ENCODE peak calls at places on chromosomes 2 and 18, in seven cellular contexts. W is HCT116, R is K562, E is HepG2, G is HEK293T, X is WTC11, T is H1. O is an unnamed sample.

GRCh38 chr2:29014811-29015414 is 33.8 kb downstream of the TOGARAM2 start:
- DNase-seq in W (no peak), R (peak), E (no peak), G (no peak), X (no peak), T (no peak), O (no peak)

GRCh38 chr2:186972281-186972970 is 123.5 kb upstream of the ZSWIM2 start:
- DNase-seq in W (no peak), R (no peak), E (no peak), G (no peak), X (no peak), T (no peak), O (no peak)

GRCh38 chr2:36568533-36569246 is 29.3 kb downstream of the FEZ2 start:
- DNase-seq in W (no peak), R (no peak), E (no peak), G (no peak), X (no peak), T (no peak), O (no peak)

GRCh38 chr2:105744091-105744908 is 412 bp upstream of the NCK2 start:
- DNase-seq in W (no peak), R (peak), E (peak), G (peak), X (peak), T (peak), O (no peak)

GRCh38 chr2:188701836-188702235 is 272.3 kb upstream of the COL3A1 start:
- DNase-seq in W (no peak), R (no peak), E (no peak), G (no peak), X (no peak), T (no peak), O (no peak)

GRCh38 chr2:69911985-69912563 is 2.8 kb upstream of the MXD1 start:
- DNase-seq in W (peak), R (peak), E (peak), G (peak), X (no peak), T (no peak), O (no peak)

GRCh38 chr2:41488854-41489253 is 559.0 kb upstream of the PKDCC start:
- DNase-seq in W (no peak), R (no peak), E (no peak), G (no peak), X (no peak), T (no peak), O (no peak)

GRCh38 chr18:48222118-48222517 is 187.1 kb downstream of the ZBTB7C start:
- DNase-seq in W (no peak), R (peak), E (peak), G (peak), X (no peak), T (no peak), O (peak)

GRCh38 chr2:44543773-44544725 is 182.3 kb downstream of the CAMKMT start:
- DNase-seq in W (no peak), R (no peak), E (no peak), G (peak), X (no peak), T (no peak), O (no peak)

GRCh38 chr18:63447066-63447465 is 24.8 kb upstream of the VPS4B start:
- DNase-seq in W (no peak), R (no peak), E (no peak), G (no peak), X (no peak), T (no peak), O (no peak)

GRCh38 chr2:24559714-24560113 is 68.7 kb downstream of the NCOA1 start:
- DNase-seq in W (no peak), R (no peak), E (no peak), G (no peak), X (no peak), T (no peak), O (no peak)

GRCh38 chr2:30612371-30612770 is 165.3 kb downstream of the LCLAT1 start:
- DNase-seq in W (no peak), R (no peak), E (peak), G (no peak), X (no peak), T (no peak), O (no peak)

GRCh38 chr2:114534728-114535084 is 92.3 kb downstream of the DPP10 start:
- DNase-seq in W (no peak), R (no peak), E (no peak), G (no peak), X (no peak), T (no peak), O (no peak)

GRCh38 chr2:126877861-126878565 is 20.7 kb upstream of the TEX51 start:
- DNase-seq in W (no peak), R (no peak), E (no peak), G (no peak), X (no peak), T (no peak), O (no peak)

GRCh38 chr2:15547100-15547499 is 14.0 kb downstream of the NBAS start:
- DNase-seq in W (no peak), R (no peak), E (no peak), G (no peak), X (no peak), T (no peak), O (no peak)

GRCh38 chr2:170405326-170405725 is 227.4 kb downstream of the MYO3B start:
- DNase-seq in W (no peak), R (no peak), E (no peak), G (no peak), X (no peak), T (no peak), O (no peak)

GRCh38 chr2:152506843-152507242 is 171.9 kb downstream of the FMNL2 start:
- DNase-seq in W (no peak), R (no peak), E (no peak), G (no peak), X (no peak), T (no peak), O (peak)

GRCh38 chr2:230473378-230473777 is 57.4 kb downstream of the SP100 start:
- DNase-seq in W (no peak), R (no peak), E (no peak), G (no peak), X (no peak), T (no peak), O (no peak)

GRCh38 chr2:42098571-42099430 is 51.0 kb downstream of the PKDCC start:
- DNase-seq in W (no peak), R (no peak), E (no peak), G (no peak), X (no peak), T (no peak), O (no peak)

GRCh38 chr2:137179542-137179941 is 414.2 kb downstream of the THSD7B start:
- DNase-seq in W (no peak), R (no peak), E (no peak), G (no peak), X (no peak), T (no peak), O (no peak)

GRCh38 chr2:45173513-45173912 is 164.3 kb upstream of the SIX2 start:
- DNase-seq in W (peak), R (no peak), E (no peak), G (peak), X (no peak), T (peak), O (no peak)

GRCh38 chr2:74332550-74333174 is 10.6 kb downstream of the SLC4A5 start:
- DNase-seq in W (no peak), R (no peak), E (no peak), G (no peak), X (no peak), T (no peak), O (no peak)

GRCh38 chr2:51387235-51387634 is 355.3 kb upstream of the NRXN1 start:
- DNase-seq in W (no peak), R (no peak), E (no peak), G (no peak), X (no peak), T (no peak), O (no peak)

GRCh38 chr2:45096996-45097395 is 87.7 kb upstream of the SIX2 start:
- DNase-seq in W (no peak), R (no peak), E (no peak), G (no peak), X (no peak), T (no peak), O (no peak)

GRCh38 chr2:9430316-9431293 is 7.2 kb downstream of the CPSF3 start:
- DNase-seq in W (no peak), R (no peak), E (no peak), G (no peak), X (no peak), T (no peak), O (no peak)

GRCh38 chr2:232439758-232440135 is 16.2 kb upstream of the ALPI start:
- DNase-seq in W (no peak), R (no peak), E (no peak), G (no peak), X (no peak), T (no peak), O (no peak)

GRCh38 chr2:101779190-101779589 is 81.7 kb downstream of the MAP4K4 start:
- DNase-seq in W (no peak), R (no peak), E (no peak), G (no peak), X (no peak), T (no peak), O (no peak)

GRCh38 chr2:101782427-101782792 is 84.9 kb downstream of the MAP4K4 start:
- DNase-seq in W (no peak), R (no peak), E (no peak), G (no peak), X (no peak), T (no peak), O (no peak)

GRCh38 chr2:101779652-101780051 is 82.1 kb downstream of the MAP4K4 start:
- DNase-seq in W (no peak), R (no peak), E (no peak), G (no peak), X (no peak), T (no peak), O (no peak)

GRCh38 chr2:101781326-101781725 is 83.8 kb downstream of the MAP4K4 start:
- DNase-seq in W (no peak), R (peak), E (no peak), G (no peak), X (no peak), T (no peak), O (no peak)

DNA sequence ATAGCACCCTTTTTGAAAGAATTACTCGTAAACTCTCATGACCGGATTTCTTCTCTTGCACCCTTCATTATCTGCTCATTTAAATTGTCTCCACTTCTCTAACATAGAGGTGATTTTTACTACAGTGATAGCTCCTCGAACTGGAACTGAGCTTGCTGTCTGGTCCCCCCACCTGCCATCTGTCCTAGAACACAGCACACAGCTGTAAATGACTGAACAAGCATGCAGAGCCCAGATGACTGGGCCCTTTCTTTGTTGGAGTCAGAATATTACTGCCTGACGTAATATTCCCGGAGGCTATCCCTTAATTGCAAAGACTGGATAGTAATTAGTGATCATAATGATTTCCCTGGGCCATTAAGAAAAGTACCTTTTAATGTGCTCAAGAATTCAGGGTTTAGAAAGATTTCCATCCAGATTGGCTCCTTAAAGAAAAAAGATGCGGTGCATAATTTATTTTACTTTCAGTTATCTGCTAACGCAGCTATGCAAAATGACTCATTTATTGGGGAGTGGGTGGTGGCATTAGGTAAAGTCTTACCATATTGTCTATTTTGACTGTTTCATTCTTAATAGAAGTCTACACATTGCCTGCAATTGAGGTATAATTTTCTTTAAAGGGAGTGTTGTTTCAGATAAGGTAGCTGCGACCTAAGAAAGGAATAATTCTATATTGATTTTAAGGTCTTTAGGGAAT is 84.4 kb downstream of the MAP4K4 start:
- DNase-seq in W (no peak), R (no peak), E (no peak), G (no peak), X (no peak), T (no peak), O (no peak)
- TF ChIP-seq SP1 in W (no peak), R (no peak), E (no peak), G (no peak), X (no peak), T (no peak), O (no peak)

GRCh38 chr2:156077041-156077735 is 255.3 kb downstream of the NR4A2 start:
- DNase-seq in W (no peak), R (no peak), E (no peak), G (no peak), X (no peak), T (no peak), O (no peak)
- TF ChIP-seq SP1 in W (no peak), R (no peak), E (no peak), G (no peak), X (no peak), T (no peak), O (no peak)

GRCh38 chr18:74284501-74285004 is 7.2 kb downstream of the CYB5A start:
- DNase-seq in W (no peak), R (no peak), E (no peak), G (no peak), X (no peak), T (no peak), O (no peak)
- TF ChIP-seq SP1 in W (no peak), R (no peak), E (no peak), G (no peak), X (no peak), T (no peak), O (no peak)

DNA sequence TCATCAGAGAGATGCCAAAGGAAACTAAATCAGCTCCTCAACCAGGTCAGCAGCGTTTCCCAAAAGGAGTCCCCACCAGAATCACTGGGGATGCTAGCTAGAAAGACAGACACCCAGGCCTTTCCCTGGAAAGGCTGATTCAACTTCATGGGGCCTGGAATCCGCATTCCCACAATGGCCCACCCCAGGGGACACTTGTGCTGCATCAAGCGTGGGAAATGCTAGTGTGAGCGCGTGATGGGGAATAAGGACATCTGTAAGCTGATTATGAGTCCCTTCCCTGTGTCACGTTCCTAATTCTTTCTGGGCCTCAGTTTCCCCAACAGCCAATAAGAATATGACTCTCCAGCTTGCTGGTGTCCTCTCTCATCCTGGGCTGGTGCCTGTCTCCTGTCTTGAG is 2.2 kb upstream of the WNT10A start:
- DNase-seq in W (no peak), R (no peak), E (no peak), G (no peak), X (no peak), T (no peak), O (no peak)
- TF ChIP-seq SP1 in W (no peak), R (no peak), E (no peak), G (no peak), X (no peak), T (no peak), O (no peak)

O was measured in GM12878.